ENCODE peak calls at places on chromosomes 5 and 9, in six cellular contexts. Z, D, K, W, X and R are unnamed samples.

GRCh38 chr5:87121315-87122170 is 146.1 kb upstream of the RASA1 start:
- DNase-seq in Z (peak), D (peak), K (no peak), W (peak), X (peak), R (no peak)

GRCh38 chr5:73928486-73928885 is 302.5 kb downstream of the ARHGEF28 start:
- DNase-seq in Z (no peak), D (no peak), K (no peak), W (no peak), X (no peak), R (no peak)

GRCh38 chr5:131423056-131423455 is 159.2 kb downstream of the CDC42SE2 start:
- DNase-seq in Z (no peak), D (no peak), K (no peak), W (no peak), X (peak), R (no peak)

GRCh38 chr5:177402271-177403043 is 2.0 kb upstream of the PFN3 start:
- DNase-seq in Z (peak), D (no peak), K (peak), W (no peak), X (peak), R (peak)

GRCh38 chr9:137476856-137477255 is 17.7 kb upstream of the NSMF start:
- DNase-seq in Z (no peak), D (no peak), K (peak), W (no peak), X (no peak), R (no peak)

GRCh38 chr5:84298628-84299027 is 86.1 kb downstream of the EDIL3 start:
- DNase-seq in Z (no peak), D (no peak), K (no peak), W (no peak), X (no peak), R (no peak)

GRCh38 chr9:33180526-33181184 is 13.5 kb upstream of the B4GALT1 start:
- DNase-seq in Z (no peak), D (no peak), K (no peak), W (no peak), X (no peak), R (no peak)

GRCh38 chr5:150021491-150022162 is 21.1 kb downstream of the HMGXB3 start:
- DNase-seq in Z (peak), D (no peak), K (no peak), W (peak), X (peak), R (no peak)

GRCh38 chr5:106047341-106047740 is 1623.4 kb downstream of the EFNA5 start:
- DNase-seq in Z (no peak), D (no peak), K (no peak), W (no peak), X (peak), R (no peak)

GRCh38 chr5:111857633-111858032 is 100.6 kb upstream of the NREP start:
- DNase-seq in Z (no peak), D (no peak), K (no peak), W (no peak), X (peak), R (no peak)

GRCh38 chr9:133880136-133880535 is 112.0 kb downstream of the VAV2 start:
- DNase-seq in Z (no peak), D (no peak), K (no peak), W (no peak), X (no peak), R (no peak)

GRCh38 chr5:179227578-179228311 is 117.5 kb downstream of the ADAMTS2 start:
- DNase-seq in Z (no peak), D (no peak), K (no peak), W (no peak), X (no peak), R (no peak)

GRCh38 chr9:14530301-14530700 is 162.9 kb downstream of the ZDHHC21 start:
- DNase-seq in Z (no peak), D (no peak), K (no peak), W (no peak), X (no peak), R (no peak)

GRCh38 chr9:129962889-129963703 is 79.9 kb downstream of the FNBP1 start:
- DNase-seq in Z (peak), D (peak), K (no peak), W (no peak), X (peak), R (no peak)

GRCh38 chr5:53355316-53355715 is 125.1 kb upstream of the FST start:
- DNase-seq in Z (no peak), D (no peak), K (no peak), W (no peak), X (peak), R (no peak)

GRCh38 chr9:37456808-37457207 is 8.4 kb downstream of the ZBTB5 start:
- DNase-seq in Z (no peak), D (no peak), K (no peak), W (no peak), X (no peak), R (no peak)

GRCh38 chr9:89022902-89023301 is 31.6 kb downstream of the S1PR3 start:
- DNase-seq in Z (no peak), D (no peak), K (no peak), W (peak), X (no peak), R (no peak)

GRCh38 chr9:470795-471194 is 256.1 kb downstream of the DOCK8 start:
- DNase-seq in Z (no peak), D (no peak), K (no peak), W (no peak), X (peak), R (no peak)

GRCh38 chr5:56323505-56323904 is 90.4 kb upstream of the ANKRD55 start:
- DNase-seq in Z (peak), D (no peak), K (no peak), W (peak), X (peak), R (no peak)

DNA sequence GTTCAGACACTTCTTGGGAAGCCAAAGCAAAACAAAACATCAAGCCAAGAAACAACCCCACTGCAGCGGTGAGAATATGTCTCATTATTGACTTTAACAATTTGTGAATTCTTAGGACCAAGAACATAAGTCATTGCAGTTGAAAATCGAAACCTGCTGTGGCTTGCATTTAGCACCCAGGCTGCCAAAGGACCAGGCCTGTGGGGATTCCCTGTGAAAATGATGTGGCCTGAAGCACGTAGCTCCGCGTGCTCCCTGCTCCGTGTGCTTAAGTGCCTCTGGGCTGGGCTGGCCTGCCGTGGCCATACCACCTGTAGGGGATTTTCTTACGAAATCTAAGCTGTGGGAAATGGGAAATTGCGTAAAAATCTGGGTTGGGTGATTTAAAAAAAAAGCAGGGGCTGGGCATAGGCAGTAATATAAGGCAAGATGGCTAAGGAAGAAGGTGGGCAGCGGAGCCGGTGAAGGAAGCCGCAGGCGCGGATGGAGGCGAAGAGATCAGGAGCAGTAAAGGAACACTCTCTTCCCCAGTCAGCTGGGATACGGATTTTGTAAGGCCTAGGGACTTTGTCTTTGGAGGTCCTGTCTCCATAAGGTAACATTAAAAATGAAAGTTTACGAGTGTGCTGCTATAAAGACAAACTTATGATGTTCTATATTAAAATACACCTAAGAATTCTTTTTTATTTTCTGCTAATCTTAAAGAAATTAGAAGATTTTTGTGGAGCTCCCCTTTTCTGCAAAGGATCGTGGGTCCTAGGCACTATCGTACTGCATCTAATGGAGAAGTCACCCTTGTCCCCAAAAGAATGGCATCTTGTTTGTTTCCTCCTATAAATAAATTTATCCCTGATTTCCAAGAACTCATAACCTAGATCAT is 189.6 kb upstream of the SEMA6A start:
- DNase-seq in Z (no peak), D (no peak), K (no peak), W (no peak), X (no peak), R (no peak)
- TF ChIP-seq CTCF in Z (no peak), D (no peak), K (no peak), W (no peak), X (no peak), R (no peak)

DNA sequence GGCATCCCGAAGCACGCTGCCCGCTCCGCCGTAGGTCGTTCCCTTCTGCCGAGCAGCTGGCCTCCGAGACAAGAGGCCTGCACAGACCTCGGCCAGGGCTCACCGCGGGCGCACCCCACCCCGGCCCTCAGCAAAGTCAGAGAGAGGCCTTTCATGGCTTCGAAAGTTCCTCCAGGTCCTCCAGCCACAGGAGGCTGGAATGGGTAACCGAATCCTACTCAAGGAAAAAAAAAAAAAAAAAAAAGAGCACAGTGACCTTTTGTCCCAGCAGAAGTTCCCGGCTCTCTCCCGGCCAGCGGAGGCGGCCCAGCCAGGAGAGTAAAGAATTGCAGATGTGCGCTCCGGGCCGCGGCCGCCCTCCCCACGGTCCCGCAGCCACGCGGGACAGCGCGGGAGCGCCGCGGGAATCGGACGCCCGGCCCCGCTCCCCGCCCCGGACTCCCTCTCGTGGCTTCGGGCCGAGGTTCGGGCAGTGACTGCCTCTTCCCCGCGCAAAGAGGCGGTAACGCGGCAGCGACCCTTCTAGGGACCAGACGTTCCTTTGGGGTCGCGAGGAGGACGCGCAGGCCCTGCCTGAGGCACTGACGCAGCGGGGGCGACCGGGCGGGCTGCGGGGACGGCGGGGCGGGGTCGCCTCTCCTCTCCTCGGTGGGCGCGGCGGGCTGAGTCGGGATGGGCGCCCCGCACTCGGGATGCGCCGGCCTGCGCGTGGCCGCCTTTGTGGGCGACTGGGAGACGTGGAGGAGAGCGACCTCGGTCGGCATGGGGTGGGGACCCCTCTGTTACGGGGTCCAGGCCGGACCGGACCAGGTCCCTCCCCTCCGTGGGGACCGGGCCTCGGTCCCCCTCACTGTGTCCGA is 790 bp downstream of the GFPT2 start:
- DNase-seq in Z (peak), D (no peak), K (no peak), W (no peak), X (no peak), R (no peak)
- TF ChIP-seq CTCF in Z (no peak), D (no peak), K (no peak), W (no peak), X (no peak), R (no peak)

DNA sequence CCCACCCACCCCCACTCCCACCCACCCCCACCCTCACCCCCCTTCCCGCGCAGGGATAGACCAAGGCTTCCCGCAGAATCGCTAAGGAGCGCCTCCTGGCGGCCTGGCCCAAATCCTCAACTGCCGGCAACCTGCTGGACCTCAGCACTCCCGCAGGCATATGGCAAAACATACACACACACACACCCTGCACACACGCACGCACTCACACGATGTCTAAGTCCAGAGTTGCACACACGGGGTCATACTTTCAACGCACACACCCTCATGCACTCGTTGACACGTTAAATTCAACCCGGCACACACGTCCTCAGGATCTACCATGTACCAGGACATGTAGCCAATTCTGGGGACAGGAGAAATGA is 1.7 kb downstream of the CPLX2 start:
- DNase-seq in Z (no peak), D (no peak), K (no peak), W (no peak), X (no peak), R (no peak)
- TF ChIP-seq CTCF in Z (no peak), D (no peak), K (no peak), W (peak), X (peak), R (no peak)

GRCh38 chr9:115925424-115925823 is 228.2 kb upstream of the PAPPA start:
- DNase-seq in Z (no peak), D (no peak), K (no peak), W (no peak), X (peak), R (no peak)
- TF ChIP-seq CTCF in Z (no peak), D (no peak), K (no peak), W (no peak), X (no peak), R (no peak)

GRCh38 chr9:121445986-121446385 is 53.7 kb downstream of the GGTA1 start:
- DNase-seq in Z (no peak), D (no peak), K (no peak), W (no peak), X (peak), R (no peak)
- TF ChIP-seq CTCF in Z (no peak), D (no peak), K (no peak), W (peak), X (peak), R (no peak)

GRCh38 chr5:113682497-113683136 is 169.1 kb downstream of the YTHDC2 start:
- DNase-seq in Z (no peak), D (no peak), K (no peak), W (no peak), X (peak), R (no peak)
- TF ChIP-seq CTCF in Z (no peak), D (no peak), K (no peak), W (no peak), X (peak), R (peak)

GRCh38 chr9:100125913-100126312 is 26.9 kb downstream of the INVS start:
- DNase-seq in Z (no peak), D (no peak), K (no peak), W (no peak), X (no peak), R (no peak)
- TF ChIP-seq CTCF in Z (no peak), D (no peak), K (no peak), W (no peak), X (no peak), R (no peak)

GRCh38 chr9:98900725-98901124 is 43.0 kb upstream of the COL15A1 start:
- DNase-seq in Z (no peak), D (no peak), K (no peak), W (no peak), X (no peak), R (no peak)
- TF ChIP-seq CTCF in Z (no peak), D (no peak), K (no peak), W (no peak), X (no peak), R (no peak)